ENCODE peak calls at places on chromosomes 7 and 10, in six cellular contexts. One of them, this sample, is unnamed.
A peak's percentile ranks its signal among the peaks of the same experiment; 100 is the strongest.

GRCh38 chr7:20183086-20183485 is 34.1 kb downstream of the MACC1 start:
- DNase-seq in adrenal gland: no peak
- DNase-seq in HCT116: no peak
- DNase-seq in tibial artery: no peak
- DNase-seq in fibroblast of lung: peak; percentile 37
- DNase-seq in mammary epithelial cell: no peak
- DNase-seq in this sample: no peak

GRCh38 chr10:4532976-4533375 is 293.0 kb upstream of the AKR1E2 start:
- DNase-seq in adrenal gland: no peak
- DNase-seq in tibial artery: no peak
- DNase-seq in fibroblast of lung: no peak
- DNase-seq in mammary epithelial cell: no peak
- DNase-seq in HCT116: no peak
- DNase-seq in this sample: no peak

GRCh38 chr7:33529070-33529469 is 376.3 kb upstream of the BMPER start:
- DNase-seq in adrenal gland: no peak
- DNase-seq in tibial artery: no peak
- DNase-seq in HCT116: no peak
- DNase-seq in fibroblast of lung: no peak
- DNase-seq in mammary epithelial cell: no peak
- DNase-seq in this sample: no peak

GRCh38 chr7:98284335-98285036 is 3.0 kb downstream of the BRI3 start:
- DNase-seq in tibial artery: peak; percentile 86
- DNase-seq in HCT116: no peak
- DNase-seq in adrenal gland: peak; percentile 89
- DNase-seq in mammary epithelial cell: peak; percentile 37
- DNase-seq in fibroblast of lung: peak; percentile 77
- DNase-seq in this sample: no peak

GRCh38 chr10:128186959-128187787 is 61.0 kb upstream of the MKI67 start:
- DNase-seq in fibroblast of lung: no peak
- DNase-seq in HCT116: no peak
- DNase-seq in adrenal gland: no peak
- DNase-seq in tibial artery: no peak
- DNase-seq in mammary epithelial cell: no peak
- DNase-seq in this sample: no peak

GRCh38 chr10:13787015-13787421 is 200.3 kb downstream of the PRPF18 start:
- DNase-seq in HCT116: no peak
- DNase-seq in adrenal gland: peak; percentile 24
- DNase-seq in fibroblast of lung: peak; percentile 56
- DNase-seq in mammary epithelial cell: peak; percentile 70
- DNase-seq in tibial artery: no peak
- DNase-seq in this sample: no peak

GRCh38 chr10:102612964-102613275 is 31.4 kb upstream of the TRIM8 start:
- DNase-seq in adrenal gland: no peak
- DNase-seq in HCT116: no peak
- DNase-seq in fibroblast of lung: no peak
- DNase-seq in tibial artery: no peak
- DNase-seq in mammary epithelial cell: no peak
- DNase-seq in this sample: no peak

GRCh38 chr7:151091431-151091830 is 5.2 kb downstream of the AGAP3 start:
- DNase-seq in mammary epithelial cell: no peak
- DNase-seq in tibial artery: no peak
- DNase-seq in fibroblast of lung: no peak
- DNase-seq in HCT116: no peak
- DNase-seq in adrenal gland: no peak
- DNase-seq in this sample: no peak

GRCh38 chr7:90111-91063 is 102.0 kb upstream of the FAM20C start:
- DNase-seq in fibroblast of lung: peak; percentile 53
- DNase-seq in adrenal gland: no peak
- DNase-seq in HCT116: no peak
- DNase-seq in tibial artery: no peak
- DNase-seq in mammary epithelial cell: peak; percentile 43
- DNase-seq in this sample: no peak

GRCh38 chr7:25454562-25455031 is 226.3 kb upstream of the NPVF start:
- DNase-seq in HCT116: no peak
- DNase-seq in mammary epithelial cell: no peak
- DNase-seq in fibroblast of lung: no peak
- DNase-seq in adrenal gland: no peak
- DNase-seq in tibial artery: peak; percentile 38
- DNase-seq in this sample: no peak

GRCh38 chr10:60570272-60570865 is 180.7 kb upstream of the ANK3 start:
- DNase-seq in fibroblast of lung: no peak
- DNase-seq in adrenal gland: no peak
- DNase-seq in tibial artery: no peak
- DNase-seq in mammary epithelial cell: no peak
- DNase-seq in HCT116: no peak
- DNase-seq in this sample: no peak

GRCh38 chr7:106536079-106536478 is 124.9 kb downstream of the CCDC71L start:
- DNase-seq in HCT116: no peak
- DNase-seq in fibroblast of lung: no peak
- DNase-seq in adrenal gland: no peak
- DNase-seq in mammary epithelial cell: no peak
- DNase-seq in tibial artery: no peak
- DNase-seq in this sample: no peak

GRCh38 chr7:50502001-50502684 is 52.0 kb upstream of the FIGNL1 start:
- DNase-seq in tibial artery: peak; percentile 89
- DNase-seq in HCT116: no peak
- DNase-seq in adrenal gland: peak; percentile 89
- DNase-seq in fibroblast of lung: peak; percentile 90
- DNase-seq in mammary epithelial cell: peak; percentile 86
- DNase-seq in this sample: peak; percentile 48

GRCh38 chr10:13049774-13050420 is 48.4 kb upstream of the CCDC3 start:
- DNase-seq in fibroblast of lung: no peak
- DNase-seq in mammary epithelial cell: no peak
- DNase-seq in tibial artery: no peak
- DNase-seq in HCT116: no peak
- DNase-seq in adrenal gland: no peak
- DNase-seq in this sample: no peak

GRCh38 chr10:100970076-100970913 is 991 bp downstream of the SEMA4G start:
- DNase-seq in tibial artery: no peak
- DNase-seq in mammary epithelial cell: no peak
- DNase-seq in adrenal gland: no peak
- DNase-seq in HCT116: peak; percentile 26
- DNase-seq in fibroblast of lung: no peak
- DNase-seq in this sample: no peak

GRCh38 chr10:89944138-89944537 is 242.7 kb downstream of the KIF20B start:
- DNase-seq in HCT116: no peak
- DNase-seq in adrenal gland: no peak
- DNase-seq in mammary epithelial cell: peak; percentile 31
- DNase-seq in tibial artery: no peak
- DNase-seq in fibroblast of lung: no peak
- DNase-seq in this sample: no peak

GRCh38 chr10:121831777-121832176 is 96.1 kb downstream of the ATE1 start:
- DNase-seq in HCT116: no peak
- DNase-seq in tibial artery: no peak
- DNase-seq in mammary epithelial cell: no peak
- DNase-seq in fibroblast of lung: no peak
- DNase-seq in adrenal gland: no peak
- DNase-seq in this sample: no peak

GRCh38 chr10:131834152-131834810 is 66.5 kb upstream of the PPP2R2D start:
- DNase-seq in adrenal gland: no peak
- DNase-seq in HCT116: no peak
- DNase-seq in mammary epithelial cell: no peak
- DNase-seq in tibial artery: peak; percentile 13
- DNase-seq in fibroblast of lung: no peak
- DNase-seq in this sample: no peak

GRCh38 chr10:63722537-63722936 is 201.3 kb downstream of the REEP3 start:
- DNase-seq in fibroblast of lung: peak; percentile 89
- DNase-seq in mammary epithelial cell: no peak
- DNase-seq in HCT116: no peak
- DNase-seq in tibial artery: peak; percentile 66
- DNase-seq in adrenal gland: no peak
- DNase-seq in this sample: no peak

GRCh38 chr7:116087984-116088383 is 57.4 kb upstream of the TFEC start:
- DNase-seq in tibial artery: no peak
- DNase-seq in fibroblast of lung: no peak
- DNase-seq in mammary epithelial cell: no peak
- DNase-seq in HCT116: no peak
- DNase-seq in adrenal gland: no peak
- DNase-seq in this sample: no peak

GRCh38 chr7:140179339-140179738 is 2.6 kb upstream of the KDM7A start:
- DNase-seq in HCT116: no peak
- DNase-seq in mammary epithelial cell: no peak
- DNase-seq in tibial artery: no peak
- DNase-seq in fibroblast of lung: no peak
- DNase-seq in adrenal gland: no peak
- DNase-seq in this sample: no peak

GRCh38 chr10:17199351-17199804 is 2.1 kb downstream of the TRDMT1 start:
- DNase-seq in HCT116: no peak
- DNase-seq in tibial artery: no peak
- DNase-seq in adrenal gland: no peak
- DNase-seq in mammary epithelial cell: peak; percentile 39
- DNase-seq in fibroblast of lung: peak; percentile 67
- DNase-seq in this sample: no peak
- H3K27ac ChIP-seq in HCT116: no peak overlapping the region
- H3K27ac ChIP-seq in tibial artery: peak overlapping the region; percentile 96
- H3K27ac ChIP-seq in adrenal gland: no peak overlapping the region
- H3K27ac ChIP-seq in mammary epithelial cell: peak overlapping the region; percentile 92
- H3K27ac ChIP-seq in fibroblast of lung: peak overlapping the region; percentile 83
- H3K27ac ChIP-seq in this sample: no peak overlapping the region

GRCh38 chr10:7965457-7965856 is 89.0 kb upstream of the GATA3 start:
- DNase-seq in HCT116: no peak
- DNase-seq in tibial artery: no peak
- DNase-seq in mammary epithelial cell: no peak
- DNase-seq in fibroblast of lung: no peak
- DNase-seq in adrenal gland: no peak
- DNase-seq in this sample: no peak
- H3K27ac ChIP-seq in HCT116: no peak overlapping the region
- H3K27ac ChIP-seq in tibial artery: no peak overlapping the region
- H3K27ac ChIP-seq in mammary epithelial cell: no peak overlapping the region
- H3K27ac ChIP-seq in fibroblast of lung: no peak overlapping the region
- H3K27ac ChIP-seq in adrenal gland: no peak overlapping the region
- H3K27ac ChIP-seq in this sample: no peak overlapping the region

GRCh38 chr7:11193131-11193867 is 219.6 kb downstream of the PHF14 start:
- DNase-seq in fibroblast of lung: peak; percentile 39
- DNase-seq in adrenal gland: no peak
- DNase-seq in tibial artery: peak; percentile 31
- DNase-seq in mammary epithelial cell: peak; percentile 9
- DNase-seq in HCT116: no peak
- DNase-seq in this sample: no peak

GRCh38 chr7:11192506-11192905 is 218.8 kb downstream of the PHF14 start:
- DNase-seq in tibial artery: no peak
- DNase-seq in HCT116: no peak
- DNase-seq in mammary epithelial cell: no peak
- DNase-seq in adrenal gland: no peak
- DNase-seq in fibroblast of lung: peak; percentile 45
- DNase-seq in this sample: no peak

GRCh38 chr7:11195502-11195901 is 221.8 kb downstream of the PHF14 start:
- DNase-seq in mammary epithelial cell: no peak
- DNase-seq in adrenal gland: no peak
- DNase-seq in HCT116: no peak
- DNase-seq in fibroblast of lung: no peak
- DNase-seq in tibial artery: no peak
- DNase-seq in this sample: no peak

GRCh38 chr7:11194492-11194891 is 220.8 kb downstream of the PHF14 start:
- DNase-seq in tibial artery: no peak
- DNase-seq in HCT116: no peak
- DNase-seq in adrenal gland: no peak
- DNase-seq in fibroblast of lung: no peak
- DNase-seq in mammary epithelial cell: no peak
- DNase-seq in this sample: no peak

DNA sequence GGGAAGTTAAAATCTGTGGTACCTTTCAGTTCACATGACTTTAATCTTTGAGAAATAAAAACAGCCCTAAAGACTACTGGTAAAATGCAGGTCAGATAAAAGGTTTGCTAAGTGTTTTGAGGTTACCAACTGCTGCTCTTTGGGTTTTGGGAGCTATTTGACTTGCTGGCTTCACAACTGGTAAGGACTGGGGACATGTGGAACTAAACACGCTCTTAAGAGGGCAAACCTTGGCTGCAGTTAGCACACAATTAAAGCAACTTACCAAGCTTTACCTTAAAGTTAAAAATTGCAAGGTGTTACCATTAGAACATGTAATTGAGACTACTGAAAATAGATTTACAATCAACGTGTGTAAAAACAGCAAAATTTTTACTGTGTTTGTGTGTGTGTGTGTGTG is 220.2 kb downstream of the PHF14 start:
- DNase-seq in adrenal gland: no peak
- DNase-seq in tibial artery: no peak
- DNase-seq in HCT116: no peak
- DNase-seq in mammary epithelial cell: no peak
- DNase-seq in fibroblast of lung: no peak
- DNase-seq in this sample: no peak
- H3K27ac ChIP-seq in adrenal gland: no peak overlapping the region
- H3K27ac ChIP-seq in tibial artery: no peak overlapping the region
- H3K27ac ChIP-seq in HCT116: no peak overlapping the region
- H3K27ac ChIP-seq in mammary epithelial cell: no peak overlapping the region
- H3K27ac ChIP-seq in fibroblast of lung: no peak overlapping the region
- H3K27ac ChIP-seq in this sample: no peak overlapping the region

DNA sequence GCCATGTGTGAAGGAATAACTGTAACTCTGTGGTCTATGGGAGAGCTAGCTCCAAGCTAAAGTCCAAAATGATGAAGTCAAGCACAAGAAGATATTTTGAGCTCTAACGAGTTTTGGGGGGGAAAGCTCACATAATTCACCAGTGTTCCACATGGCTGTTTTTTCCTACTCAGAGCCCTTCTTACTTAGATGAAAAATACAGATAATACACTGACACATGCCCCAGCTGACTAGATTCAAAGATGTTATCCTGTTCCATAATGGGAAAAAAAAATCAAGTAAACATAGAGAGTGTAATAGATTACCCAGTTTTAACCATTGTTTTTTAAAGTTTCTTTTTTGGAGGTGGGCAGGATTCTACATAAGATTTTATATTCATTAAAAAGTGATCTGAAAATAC is 86.6 kb downstream of the PRLHR start:
- DNase-seq in fibroblast of lung: no peak
- DNase-seq in tibial artery: no peak
- DNase-seq in mammary epithelial cell: no peak
- DNase-seq in HCT116: no peak
- DNase-seq in adrenal gland: no peak
- DNase-seq in this sample: no peak
- H3K27ac ChIP-seq in fibroblast of lung: no peak overlapping the region
- H3K27ac ChIP-seq in tibial artery: no peak overlapping the region
- H3K27ac ChIP-seq in mammary epithelial cell: no peak overlapping the region
- H3K27ac ChIP-seq in HCT116: no peak overlapping the region
- H3K27ac ChIP-seq in adrenal gland: no peak overlapping the region
- H3K27ac ChIP-seq in this sample: no peak overlapping the region

DNA sequence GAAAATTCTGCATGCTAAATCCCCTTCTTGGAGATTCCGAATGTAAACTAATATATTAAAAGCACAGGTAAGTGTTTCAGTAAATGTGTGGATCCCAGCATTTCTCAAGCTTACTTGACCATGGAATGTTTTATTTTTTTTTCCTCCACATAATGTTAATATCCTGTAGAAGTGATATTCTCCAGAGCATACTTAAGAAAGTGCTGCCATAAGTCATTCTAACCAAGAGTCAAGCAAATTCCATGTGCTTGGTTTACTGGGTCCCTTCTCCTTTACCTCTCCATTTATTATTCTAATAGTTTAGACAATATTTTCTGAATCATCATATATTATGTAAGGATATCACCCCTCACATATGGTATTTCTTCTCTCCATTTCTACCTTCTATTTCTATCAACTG is 266.9 kb upstream of the HPS1 start:
- DNase-seq in mammary epithelial cell: no peak
- DNase-seq in HCT116: no peak
- DNase-seq in tibial artery: no peak
- DNase-seq in adrenal gland: no peak
- DNase-seq in fibroblast of lung: no peak
- DNase-seq in this sample: no peak
- H3K27ac ChIP-seq in mammary epithelial cell: no peak overlapping the region
- H3K27ac ChIP-seq in HCT116: no peak overlapping the region
- H3K27ac ChIP-seq in tibial artery: no peak overlapping the region
- H3K27ac ChIP-seq in adrenal gland: no peak overlapping the region
- H3K27ac ChIP-seq in fibroblast of lung: no peak overlapping the region
- H3K27ac ChIP-seq in this sample: no peak overlapping the region

GRCh38 chr10:126233721-126234120 is 154.6 kb downstream of the ADAM12 start:
- DNase-seq in adrenal gland: no peak
- DNase-seq in mammary epithelial cell: no peak
- DNase-seq in fibroblast of lung: no peak
- DNase-seq in HCT116: no peak
- DNase-seq in tibial artery: no peak
- DNase-seq in this sample: no peak
- H3K27ac ChIP-seq in adrenal gland: no peak overlapping the region
- H3K27ac ChIP-seq in mammary epithelial cell: no peak overlapping the region
- H3K27ac ChIP-seq in fibroblast of lung: no peak overlapping the region
- H3K27ac ChIP-seq in HCT116: no peak overlapping the region
- H3K27ac ChIP-seq in tibial artery: no peak overlapping the region
- H3K27ac ChIP-seq in this sample: no peak overlapping the region

This sample was measured in epithelial cell of prostate.